ENCODE peak calls at places on chromosome 1, in seven cellular contexts. One of them, this sample, is unnamed.

GRCh38 chr1:230682274-230682673 is 31.6 kb downstream of the AGT start:
- DNase-seq in left ventricle myocardium inferior: no peak
- DNase-seq in keratinocyte: no peak
- DNase-seq in cardiac muscle cell: peak
- DNase-seq in uterus: no peak
- DNase-seq in tibial nerve: no peak
- DNase-seq in CD4-positive, alpha-beta T cell: no peak
- DNase-seq in this sample: no peak

GRCh38 chr1:15931884-15932283 is 44.0 kb downstream of the ZBTB17 start:
- DNase-seq in CD4-positive, alpha-beta T cell: no peak
- DNase-seq in uterus: no peak
- DNase-seq in keratinocyte: no peak
- DNase-seq in left ventricle myocardium inferior: no peak
- DNase-seq in tibial nerve: no peak
- DNase-seq in cardiac muscle cell: no peak
- DNase-seq in this sample: no peak

GRCh38 chr1:37410080-37410479 is 64.3 kb upstream of the ZC3H12A start:
- DNase-seq in cardiac muscle cell: no peak
- DNase-seq in keratinocyte: no peak
- DNase-seq in tibial nerve: no peak
- DNase-seq in left ventricle myocardium inferior: no peak
- DNase-seq in CD4-positive, alpha-beta T cell: no peak
- DNase-seq in uterus: no peak
- DNase-seq in this sample: no peak

GRCh38 chr1:151267760-151268159 is 13.2 kb downstream of the PSMD4 start:
- DNase-seq in keratinocyte: no peak
- DNase-seq in CD4-positive, alpha-beta T cell: no peak
- DNase-seq in uterus: no peak
- DNase-seq in left ventricle myocardium inferior: no peak
- DNase-seq in tibial nerve: no peak
- DNase-seq in cardiac muscle cell: no peak
- DNase-seq in this sample: peak

GRCh38 chr1:236471653-236472052 is 52.1 kb upstream of the LGALS8 start:
- DNase-seq in CD4-positive, alpha-beta T cell: no peak
- DNase-seq in uterus: no peak
- DNase-seq in keratinocyte: no peak
- DNase-seq in tibial nerve: no peak
- DNase-seq in cardiac muscle cell: no peak
- DNase-seq in left ventricle myocardium inferior: no peak
- DNase-seq in this sample: no peak

GRCh38 chr1:176847052-176847451 is 317.5 kb downstream of the ASTN1 start:
- DNase-seq in cardiac muscle cell: no peak
- DNase-seq in tibial nerve: no peak
- DNase-seq in keratinocyte: no peak
- DNase-seq in CD4-positive, alpha-beta T cell: no peak
- DNase-seq in uterus: no peak
- DNase-seq in left ventricle myocardium inferior: peak
- DNase-seq in this sample: no peak

GRCh38 chr1:245153645-245154428 is 948 bp upstream of the KIF26B start:
- DNase-seq in uterus: no peak
- DNase-seq in CD4-positive, alpha-beta T cell: no peak
- DNase-seq in left ventricle myocardium inferior: no peak
- DNase-seq in keratinocyte: no peak
- DNase-seq in cardiac muscle cell: peak
- DNase-seq in tibial nerve: no peak
- DNase-seq in this sample: peak

GRCh38 chr1:183893561-183894289 is 88.8 kb downstream of the RGL1 start:
- DNase-seq in keratinocyte: no peak
- DNase-seq in cardiac muscle cell: peak
- DNase-seq in CD4-positive, alpha-beta T cell: no peak
- DNase-seq in left ventricle myocardium inferior: no peak
- DNase-seq in uterus: no peak
- DNase-seq in tibial nerve: no peak
- DNase-seq in this sample: no peak

GRCh38 chr1:54290443-54291184 is 90.6 kb downstream of the MRPL37 start:
- DNase-seq in uterus: no peak
- DNase-seq in keratinocyte: no peak
- DNase-seq in left ventricle myocardium inferior: no peak
- DNase-seq in cardiac muscle cell: no peak
- DNase-seq in CD4-positive, alpha-beta T cell: no peak
- DNase-seq in tibial nerve: no peak
- DNase-seq in this sample: no peak

GRCh38 chr1:213693864-213694263 is 293.9 kb upstream of the PROX1 start:
- DNase-seq in tibial nerve: no peak
- DNase-seq in uterus: no peak
- DNase-seq in keratinocyte: no peak
- DNase-seq in cardiac muscle cell: no peak
- DNase-seq in CD4-positive, alpha-beta T cell: no peak
- DNase-seq in left ventricle myocardium inferior: no peak
- DNase-seq in this sample: no peak

GRCh38 chr1:229199892-229200291 is 71.0 kb upstream of the RAB4A start:
- DNase-seq in cardiac muscle cell: no peak
- DNase-seq in CD4-positive, alpha-beta T cell: no peak
- DNase-seq in keratinocyte: no peak
- DNase-seq in uterus: no peak
- DNase-seq in left ventricle myocardium inferior: no peak
- DNase-seq in tibial nerve: no peak
- DNase-seq in this sample: no peak

GRCh38 chr1:205950280-205950679 is 7.0 kb upstream of the SLC26A9 start:
- DNase-seq in left ventricle myocardium inferior: no peak
- DNase-seq in cardiac muscle cell: no peak
- DNase-seq in tibial nerve: no peak
- DNase-seq in uterus: no peak
- DNase-seq in CD4-positive, alpha-beta T cell: no peak
- DNase-seq in keratinocyte: peak
- DNase-seq in this sample: peak

GRCh38 chr1:168512864-168513595 is 30.8 kb downstream of the XCL2 start:
- DNase-seq in tibial nerve: no peak
- DNase-seq in cardiac muscle cell: peak
- DNase-seq in keratinocyte: no peak
- DNase-seq in CD4-positive, alpha-beta T cell: no peak
- DNase-seq in uterus: no peak
- DNase-seq in left ventricle myocardium inferior: no peak
- DNase-seq in this sample: no peak

GRCh38 chr1:205301220-205301821 is 20.2 kb downstream of the NUAK2 start:
- DNase-seq in uterus: no peak
- DNase-seq in cardiac muscle cell: peak
- DNase-seq in CD4-positive, alpha-beta T cell: no peak
- DNase-seq in keratinocyte: no peak
- DNase-seq in left ventricle myocardium inferior: no peak
- DNase-seq in tibial nerve: no peak
- DNase-seq in this sample: peak

GRCh38 chr1:1984560-1985070 is 19.0 kb downstream of the CFAP74 start:
- DNase-seq in CD4-positive, alpha-beta T cell: no peak
- DNase-seq in tibial nerve: no peak
- DNase-seq in uterus: no peak
- DNase-seq in left ventricle myocardium inferior: no peak
- DNase-seq in keratinocyte: no peak
- DNase-seq in cardiac muscle cell: no peak
- DNase-seq in this sample: no peak
- TF ChIP-seq CTCF in CD4-positive, alpha-beta T cell: no peak
- TF ChIP-seq CTCF in tibial nerve: no peak
- TF ChIP-seq CTCF in uterus: no peak
- TF ChIP-seq CTCF in left ventricle myocardium inferior: no peak
- TF ChIP-seq CTCF in keratinocyte: no peak
- TF ChIP-seq CTCF in cardiac muscle cell: no peak
- TF ChIP-seq CTCF in this sample: no peak

GRCh38 chr1:59243544-59243943 is 53.4 kb upstream of the FGGY start:
- DNase-seq in tibial nerve: no peak
- DNase-seq in cardiac muscle cell: no peak
- DNase-seq in uterus: no peak
- DNase-seq in CD4-positive, alpha-beta T cell: no peak
- DNase-seq in keratinocyte: no peak
- DNase-seq in left ventricle myocardium inferior: no peak
- DNase-seq in this sample: no peak
- H3K27ac ChIP-seq in tibial nerve: no peak
- H3K27ac ChIP-seq in cardiac muscle cell: no peak
- H3K27ac ChIP-seq in uterus: peak
- H3K27ac ChIP-seq in CD4-positive, alpha-beta T cell: no peak
- H3K27ac ChIP-seq in keratinocyte: no peak
- H3K27ac ChIP-seq in left ventricle myocardium inferior: no peak
- H3K27ac ChIP-seq in this sample: no peak

GRCh38 chr1:44653107-44653964 is 20.9 kb downstream of the TMEM53 start:
- DNase-seq in left ventricle myocardium inferior: no peak
- DNase-seq in cardiac muscle cell: no peak
- DNase-seq in uterus: no peak
- DNase-seq in CD4-positive, alpha-beta T cell: no peak
- DNase-seq in tibial nerve: no peak
- DNase-seq in keratinocyte: no peak
- DNase-seq in this sample: no peak
- TF ChIP-seq CTCF in left ventricle myocardium inferior: peak
- TF ChIP-seq CTCF in cardiac muscle cell: no peak
- TF ChIP-seq CTCF in uterus: no peak
- TF ChIP-seq CTCF in CD4-positive, alpha-beta T cell: peak
- TF ChIP-seq CTCF in tibial nerve: no peak
- TF ChIP-seq CTCF in keratinocyte: no peak
- TF ChIP-seq CTCF in this sample: peak

GRCh38 chr1:201267481-201268229 is 15.7 kb upstream of the PKP1 start:
- DNase-seq in left ventricle myocardium inferior: no peak
- DNase-seq in keratinocyte: no peak
- DNase-seq in CD4-positive, alpha-beta T cell: no peak
- DNase-seq in cardiac muscle cell: no peak
- DNase-seq in tibial nerve: no peak
- DNase-seq in uterus: no peak
- DNase-seq in this sample: no peak
- H3K27ac ChIP-seq in left ventricle myocardium inferior: no peak
- H3K27ac ChIP-seq in keratinocyte: peak
- H3K27ac ChIP-seq in CD4-positive, alpha-beta T cell: no peak
- H3K27ac ChIP-seq in cardiac muscle cell: no peak
- H3K27ac ChIP-seq in tibial nerve: no peak
- H3K27ac ChIP-seq in uterus: no peak
- H3K27ac ChIP-seq in this sample: peak

GRCh38 chr1:88552226-88552625 is 131.8 kb upstream of the PKN2 start:
- DNase-seq in CD4-positive, alpha-beta T cell: no peak
- DNase-seq in left ventricle myocardium inferior: no peak
- DNase-seq in cardiac muscle cell: no peak
- DNase-seq in keratinocyte: no peak
- DNase-seq in uterus: no peak
- DNase-seq in tibial nerve: no peak
- DNase-seq in this sample: no peak
- TF ChIP-seq CTCF in CD4-positive, alpha-beta T cell: no peak
- TF ChIP-seq CTCF in left ventricle myocardium inferior: no peak
- TF ChIP-seq CTCF in cardiac muscle cell: no peak
- TF ChIP-seq CTCF in keratinocyte: no peak
- TF ChIP-seq CTCF in uterus: no peak
- TF ChIP-seq CTCF in tibial nerve: no peak
- TF ChIP-seq CTCF in this sample: no peak

GRCh38 chr1:24302209-24302611 is 16.9 kb upstream of the GRHL3 start:
- DNase-seq in keratinocyte: no peak
- DNase-seq in left ventricle myocardium inferior: no peak
- DNase-seq in tibial nerve: no peak
- DNase-seq in cardiac muscle cell: no peak
- DNase-seq in CD4-positive, alpha-beta T cell: no peak
- DNase-seq in uterus: no peak
- DNase-seq in this sample: no peak

GRCh38 chr1:24299901-24300300 is 19.3 kb upstream of the GRHL3 start:
- DNase-seq in cardiac muscle cell: no peak
- DNase-seq in uterus: no peak
- DNase-seq in left ventricle myocardium inferior: no peak
- DNase-seq in keratinocyte: no peak
- DNase-seq in CD4-positive, alpha-beta T cell: no peak
- DNase-seq in tibial nerve: no peak
- DNase-seq in this sample: peak

GRCh38 chr1:24303600-24303999 is 15.6 kb upstream of the GRHL3 start:
- DNase-seq in tibial nerve: no peak
- DNase-seq in cardiac muscle cell: no peak
- DNase-seq in left ventricle myocardium inferior: no peak
- DNase-seq in CD4-positive, alpha-beta T cell: no peak
- DNase-seq in uterus: no peak
- DNase-seq in keratinocyte: no peak
- DNase-seq in this sample: no peak

GRCh38 chr1:24300971-24301370 is 18.2 kb upstream of the GRHL3 start:
- DNase-seq in keratinocyte: no peak
- DNase-seq in uterus: no peak
- DNase-seq in left ventricle myocardium inferior: no peak
- DNase-seq in CD4-positive, alpha-beta T cell: no peak
- DNase-seq in cardiac muscle cell: no peak
- DNase-seq in tibial nerve: no peak
- DNase-seq in this sample: no peak

DNA sequence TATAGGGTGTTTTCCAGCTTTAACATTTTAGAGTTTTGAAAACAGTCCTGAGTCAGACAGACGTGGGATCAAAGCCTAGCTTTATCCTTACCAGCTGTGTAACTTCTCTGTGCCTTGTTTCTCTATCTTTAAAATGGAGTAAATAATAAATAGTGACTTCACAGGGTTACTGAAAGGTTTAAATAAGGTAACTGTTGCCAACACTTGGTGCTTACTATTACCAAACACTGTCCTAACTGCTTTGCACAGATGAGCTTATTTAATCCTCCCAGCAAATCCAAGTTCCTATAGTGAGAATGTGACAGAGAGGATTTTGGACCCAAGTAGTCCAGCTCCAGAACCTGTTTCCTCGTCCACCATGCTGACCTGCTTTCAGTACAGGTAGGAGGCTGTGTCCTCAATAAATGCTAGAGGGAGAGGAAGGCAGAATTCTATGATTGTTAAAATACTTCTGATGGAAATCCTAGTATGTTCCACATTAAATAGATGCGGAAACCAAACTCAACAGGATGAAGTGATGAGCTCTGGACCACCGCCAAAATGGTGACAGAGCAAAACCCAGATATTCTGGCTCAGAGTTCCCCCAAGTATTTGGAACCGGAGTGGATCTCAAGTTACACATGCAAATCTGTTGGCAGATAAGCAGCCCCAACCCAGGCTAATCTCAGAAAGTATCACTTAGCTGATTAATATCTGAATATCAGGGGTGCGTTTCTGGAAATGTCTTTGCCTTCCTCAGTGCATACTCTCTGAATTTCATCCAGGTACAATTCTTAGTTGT is 17.6 kb upstream of the GRHL3 start:
- DNase-seq in uterus: no peak
- DNase-seq in keratinocyte: no peak
- DNase-seq in CD4-positive, alpha-beta T cell: no peak
- DNase-seq in left ventricle myocardium inferior: no peak
- DNase-seq in cardiac muscle cell: no peak
- DNase-seq in tibial nerve: no peak
- DNase-seq in this sample: no peak
- H3K27ac ChIP-seq in uterus: no peak
- H3K27ac ChIP-seq in keratinocyte: peak
- H3K27ac ChIP-seq in CD4-positive, alpha-beta T cell: no peak
- H3K27ac ChIP-seq in left ventricle myocardium inferior: no peak
- H3K27ac ChIP-seq in cardiac muscle cell: no peak
- H3K27ac ChIP-seq in tibial nerve: no peak
- H3K27ac ChIP-seq in this sample: peak

GRCh38 chr1:182380199-182380598 is 11.4 kb downstream of the GLUL start:
- DNase-seq in keratinocyte: no peak
- DNase-seq in cardiac muscle cell: no peak
- DNase-seq in tibial nerve: no peak
- DNase-seq in CD4-positive, alpha-beta T cell: no peak
- DNase-seq in left ventricle myocardium inferior: no peak
- DNase-seq in uterus: no peak
- DNase-seq in this sample: no peak
- TF ChIP-seq CTCF in keratinocyte: no peak
- TF ChIP-seq CTCF in cardiac muscle cell: no peak
- TF ChIP-seq CTCF in tibial nerve: no peak
- TF ChIP-seq CTCF in CD4-positive, alpha-beta T cell: no peak
- TF ChIP-seq CTCF in left ventricle myocardium inferior: no peak
- TF ChIP-seq CTCF in uterus: no peak
- TF ChIP-seq CTCF in this sample: no peak

This sample was measured in RWPE1.